ENCODE peak calls at places on chromosomes 4 and X, in ten cellular contexts. J is ovary; W is stimulated activated CD8-positive, alpha-beta memory T cell treated with anti-CD3 and anti-CD28 coated beads, Interleukin-12 subunit alpha, Interleukin-12 subunit beta, amount 100 ng/mL, for 4 hours; I is T-helper 2 cell; O is anterior cingulate cortex; X is AG09309; Q is activated CD4-positive, alpha-beta T cell treated with anti-CD3 and anti-CD28 coated beads for 36 hours; K is kidney glomerular epithelial cell; F is HEK293T; C is activated naive CD4-positive, alpha-beta T cell treated with anti-CD3 and anti-CD28 coated beads, Interleukin-2, amount 50 U/mL, for 72 hours. U is an unnamed sample.

GRCh38 chr4:169438057-169438480 is 167.3 kb upstream of the SH3RF1 start:
- DNase-seq in Q (no peak), X (no peak), O (no peak), I (no peak), J (no peak), K (no peak), W (no peak), F (no peak), C (no peak), U (no peak)

GRCh38 chr4:39637572-39638357 is 900 bp downstream of the SMIM14 start:
- DNase-seq in F (peak), K (peak), C (peak), O (peak), W (no peak), X (no peak), J (peak), Q (peak), I (peak), U (peak)

GRCh38 chr4:45662996-45663395 is 460.9 kb downstream of the GABRG1 start:
- DNase-seq in Q (no peak), O (no peak), J (no peak), W (no peak), C (no peak), F (no peak), I (no peak), X (no peak), K (peak), U (peak)

GRCh38 chrX:10922158-10922557 is 189.0 kb upstream of the HCCS start:
- DNase-seq in Q (no peak), J (no peak), I (no peak), X (peak), W (no peak), F (no peak), C (no peak), O (no peak), K (peak), U (no peak)

GRCh38 chrX:70254909-70255308 is 5.1 kb downstream of the P2RY4 start:
- DNase-seq in J (no peak), C (no peak), F (no peak), I (no peak), Q (no peak), X (no peak), K (no peak), W (no peak), O (no peak), U (no peak)

GRCh38 chr4:42339935-42340406 is 57.3 kb upstream of the SHISA3 start:
- DNase-seq in C (no peak), W (no peak), X (no peak), O (no peak), J (peak), K (no peak), I (no peak), Q (no peak), F (no peak), U (no peak)

GRCh38 chrX:119880552-119881437 is 9.2 kb downstream of the NDUFA1 start:
- DNase-seq in O (no peak), I (peak), X (peak), J (no peak), C (no peak), F (peak), W (no peak), Q (peak), K (peak), U (peak)

GRCh38 chr4:47774078-47774477 is 63.8 kb downstream of the CORIN start:
- DNase-seq in F (no peak), C (no peak), I (no peak), J (no peak), Q (no peak), O (no peak), X (no peak), K (no peak), W (no peak), U (no peak)

GRCh38 chr4:36196145-36196925 is 48.0 kb downstream of the ARAP2 start:
- DNase-seq in K (no peak), C (no peak), X (no peak), I (no peak), Q (no peak), O (no peak), F (no peak), W (no peak), J (no peak), U (no peak)